ENCODE peak calls at places on chromosomes 16 and 17, in seven cellular contexts. V, P, T, D, E, S and N are unnamed samples.

GRCh38 chr17:57948169-57948554 is 7.0 kb downstream of the CUEDC1 start:
- DNase-seq in V (no peak), P (no peak), T (no peak), D (no peak), E (peak; percentile 43), S (no peak), N (no peak)

GRCh38 chr17:48294989-48295892 is 134.8 kb downstream of the SKAP1 start:
- DNase-seq in V (no peak), P (no peak), T (no peak), D (no peak), E (peak; percentile 59), S (no peak), N (no peak)

GRCh38 chr17:15463363-15463762 is 4.1 kb downstream of the CDRT4 start:
- DNase-seq in V (no peak), P (no peak), T (no peak), D (peak; percentile 92), E (peak; percentile 55), S (peak; percentile 41), N (no peak)

GRCh38 chr17:76500745-76501017 is 542 bp downstream of the RHBDF2 start:
- DNase-seq in V (no peak), P (no peak), T (no peak), D (no peak), E (no peak), S (no peak), N (no peak)

GRCh38 chr16:9713151-9713550 is 469.1 kb downstream of the GRIN2A start:
- DNase-seq in V (no peak), P (no peak), T (no peak), D (no peak), E (no peak), S (no peak), N (no peak)

GRCh38 chr17:68820825-68821481 is 134.2 kb downstream of the ABCA8 start:
- DNase-seq in V (no peak), P (no peak), T (no peak), D (no peak), E (peak; percentile 59), S (no peak), N (no peak)

GRCh38 chr17:9052921-9053320 is 31.6 kb downstream of the NTN1 start:
- DNase-seq in V (no peak), P (no peak), T (no peak), D (no peak), E (no peak), S (no peak), N (no peak)

GRCh38 chr16:89007371-89008249 is 30.6 kb upstream of the CBFA2T3 start:
- DNase-seq in V (no peak), P (no peak), T (no peak), D (no peak), E (no peak), S (no peak), N (no peak)

GRCh38 chr17:64133546-64134215 is 3.7 kb upstream of the ERN1 start:
- DNase-seq in V (peak; percentile 54), P (no peak), T (no peak), D (peak; percentile 70), E (peak; percentile 74), S (no peak), N (no peak)

GRCh38 chr16:4550587-4550986 is 5.6 kb upstream of the C16orf96 start:
- DNase-seq in V (no peak), P (peak; percentile 19), T (no peak), D (no peak), E (no peak), S (no peak), N (no peak)

GRCh38 chr17:44147812-44148211 is 6.1 kb downstream of the HROB start:
- DNase-seq in V (no peak), P (no peak), T (no peak), D (no peak), E (no peak), S (no peak), N (no peak)

GRCh38 chr17:8421571-8421970 is 14.1 kb upstream of the NDEL1 start:
- DNase-seq in V (peak; percentile 17), P (no peak), T (no peak), D (no peak), E (no peak), S (no peak), N (no peak)

GRCh38 chr16:54077412-54077821 is 209.2 kb downstream of the IRX3 start:
- DNase-seq in V (peak; percentile 80), P (no peak), T (no peak), D (peak; percentile 81), E (peak; percentile 66), S (no peak), N (peak; percentile 39)

GRCh38 chr17:56808503-56808902 is 25.2 kb downstream of the C17orf67 start:
- DNase-seq in V (peak; percentile 92), P (no peak), T (no peak), D (no peak), E (no peak), S (no peak), N (peak; percentile 79)

GRCh38 chr17:43800736-43801135 is 20.5 kb downstream of the CFAP97D1 start:
- DNase-seq in V (no peak), P (no peak), T (no peak), D (no peak), E (no peak), S (no peak), N (no peak)

GRCh38 chr17:35795007-35795870 is at the start of gene MMP28:
- DNase-seq in V (peak; percentile 79), P (no peak), T (no peak), D (no peak), E (peak; percentile 39), S (peak; percentile 64), N (no peak)

GRCh38 chr16:28309811-28310311 is 17.5 kb downstream of the SBK1 start:
- DNase-seq in V (no peak), P (no peak), T (no peak), D (no peak), E (no peak), S (no peak), N (no peak)

GRCh38 chr16:4169415-4169814 is 53.2 kb upstream of the ADCY9 start:
- DNase-seq in V (no peak), P (no peak), T (no peak), D (no peak), E (no peak), S (no peak), N (no peak)

GRCh38 chr16:89596061-89596689 is 17.3 kb upstream of the DPEP1 start:
- DNase-seq in V (no peak), P (no peak), T (no peak), D (no peak), E (no peak), S (no peak), N (no peak)

GRCh38 chr16:2767891-2768290 is 9.2 kb downstream of the ELOB start:
- DNase-seq in V (peak; percentile 23), P (no peak), T (no peak), D (no peak), E (no peak), S (no peak), N (no peak)

GRCh38 chr17:70166571-70166970 is 2.8 kb upstream of the KCNJ2 start:
- DNase-seq in V (no peak), P (no peak), T (no peak), D (no peak), E (no peak), S (no peak), N (no peak)

GRCh38 chr17:70169707-70170597 is 620 bp downstream of the KCNJ2 start:
- DNase-seq in V (no peak), P (no peak), T (no peak), D (peak; percentile 55), E (peak; percentile 74), S (no peak), N (no peak)

GRCh38 chr17:70168044-70168978 is 1.0 kb upstream of the KCNJ2 start:
- DNase-seq in V (peak; percentile 58), P (peak; percentile 60), T (no peak), D (peak; percentile 81), E (peak; percentile 77), S (peak; percentile 71), N (peak; percentile 31)

GRCh38 chr17:70171159-70171558 is 1.8 kb downstream of the KCNJ2 start:
- DNase-seq in V (no peak), P (no peak), T (no peak), D (no peak), E (no peak), S (no peak), N (no peak)

GRCh38 chr17:70168979-70169706 is at the start of gene KCNJ2:
- DNase-seq in V (peak; percentile 74), P (peak; percentile 89), T (peak; percentile 9), D (peak; percentile 79), E (peak; percentile 86), S (peak; percentile 92), N (peak; percentile 24)
- H3K27ac ChIP-seq in V (no peak within 1 kb of the TSS), P (peak within 1 kb of the TSS; percentile 97), T (peak within 1 kb of the TSS; percentile 68), D (peak within 1 kb of the TSS; percentile 75), E (peak within 1 kb of the TSS; percentile 66), S (peak within 1 kb of the TSS; percentile 87), N (no peak within 1 kb of the TSS)

GRCh38 chr16:48556210-48556912 is 53.6 kb downstream of the N4BP1 start:
- DNase-seq in V (no peak), P (no peak), T (no peak), D (no peak), E (no peak), S (no peak), N (no peak)
- H3K27ac ChIP-seq in V (no peak overlapping the region), P (peak overlapping the region; percentile 36), T (no peak overlapping the region), D (no peak overlapping the region), E (no peak overlapping the region), S (no peak overlapping the region), N (peak overlapping the region; percentile 38)

DNA sequence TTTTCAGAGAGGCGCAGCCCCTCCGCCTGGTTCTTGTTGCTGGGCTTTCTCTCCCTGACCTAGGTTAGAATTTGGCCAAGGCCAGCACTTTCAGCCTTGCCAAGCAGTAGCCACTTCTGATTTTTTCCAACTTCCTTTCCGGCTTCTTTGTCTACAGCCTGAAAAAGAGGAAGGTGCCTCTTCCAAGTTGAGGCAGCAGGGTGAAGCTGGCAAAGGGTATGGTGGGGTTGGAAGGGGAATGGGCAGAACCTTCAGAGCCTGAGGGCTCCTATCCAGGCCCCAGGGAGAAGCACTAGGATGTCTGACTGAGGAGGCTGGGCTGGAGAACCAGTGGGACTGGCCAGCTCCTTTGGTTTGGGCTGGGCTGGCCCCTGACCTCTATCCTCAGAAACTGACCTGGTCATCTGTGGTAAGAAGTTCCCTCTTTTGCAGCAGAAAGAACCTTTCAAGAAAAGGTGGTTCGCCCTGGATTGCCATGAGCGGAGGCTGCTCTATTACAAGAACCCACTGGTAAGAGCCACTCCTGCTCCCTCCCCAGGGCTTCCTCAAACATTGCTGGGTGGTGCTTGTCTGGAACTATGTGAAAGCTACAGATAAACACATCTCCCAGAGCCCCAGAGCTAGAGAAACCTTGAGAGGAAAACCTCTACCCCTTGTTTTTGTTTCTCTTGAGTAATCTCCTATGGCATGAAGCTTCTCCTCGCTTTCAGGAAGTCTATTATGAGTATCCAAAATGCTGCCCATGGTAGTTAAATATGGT is 16.6 kb upstream of the RNF135 start:
- DNase-seq in V (no peak), P (no peak), T (no peak), D (peak; percentile 24), E (no peak), S (no peak), N (no peak)
- H3K27ac ChIP-seq in V (no peak overlapping the region), P (peak overlapping the region; percentile 64), T (peak overlapping the region; percentile 5), D (no peak overlapping the region), E (no peak overlapping the region), S (no peak overlapping the region), N (no peak overlapping the region)

DNA sequence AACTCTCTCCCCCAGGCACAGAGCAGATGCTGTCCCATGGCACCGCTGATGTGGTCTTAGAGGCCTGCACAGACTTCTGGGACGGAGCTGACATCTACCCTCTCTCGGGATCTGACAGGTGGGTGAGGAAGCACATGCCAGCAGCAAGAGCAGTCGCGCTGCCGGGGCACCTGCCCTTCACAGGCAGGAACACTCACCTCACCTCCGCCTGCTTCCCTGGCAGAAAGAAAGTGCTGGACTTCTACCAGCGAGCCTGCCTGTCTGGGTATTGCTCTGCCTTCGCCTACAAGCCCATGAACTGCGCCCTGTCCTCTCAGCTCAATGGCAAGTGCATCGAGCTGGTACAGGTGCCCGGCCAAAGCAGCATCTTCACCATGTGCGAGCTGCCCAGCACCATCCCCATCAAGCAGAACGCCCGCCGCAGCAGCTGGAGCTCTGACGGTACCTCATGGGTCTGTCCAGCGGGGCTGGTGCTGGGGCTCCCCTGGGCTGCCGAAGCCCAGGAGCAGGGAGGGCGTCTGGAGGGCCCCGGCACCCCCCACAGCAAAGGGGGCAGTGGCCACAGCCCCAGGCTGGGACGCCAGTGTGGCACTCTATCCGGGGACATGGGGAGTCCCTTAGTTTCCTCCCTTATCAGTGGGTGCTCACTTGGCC is 21.7 kb downstream of the CASKIN2 start:
- DNase-seq in V (no peak), P (no peak), T (no peak), D (no peak), E (no peak), S (no peak), N (no peak)
- H3K27ac ChIP-seq in V (no peak overlapping the region), P (no peak overlapping the region), T (no peak overlapping the region), D (no peak overlapping the region), E (no peak overlapping the region), S (no peak overlapping the region), N (no peak overlapping the region)